ENCODE peak calls at places on chromosomes 4 and X, in five cellular contexts. One of them, this sample, is unnamed.

GRCh38 chrX:108699368-108699767 is 37.0 kb downstream of the IRS4 start:
- DNase-seq in suprapubic skin: no peak
- DNase-seq in A549: peak
- DNase-seq in NB4: peak
- DNase-seq in HepG2: peak
- DNase-seq in this sample: no peak

GRCh38 chr4:100977746-100978397 is 369.5 kb downstream of the PPP3CA start:
- DNase-seq in suprapubic skin: no peak
- DNase-seq in A549: no peak
- DNase-seq in NB4: peak
- DNase-seq in HepG2: no peak
- DNase-seq in this sample: no peak

GRCh38 chrX:38206542-38206941 is 14.1 kb downstream of the SRPX start:
- DNase-seq in suprapubic skin: no peak
- DNase-seq in A549: no peak
- DNase-seq in NB4: peak
- DNase-seq in HepG2: no peak
- DNase-seq in this sample: no peak

GRCh38 chrX:21438792-21439191 is 64.6 kb downstream of the CNKSR2 start:
- DNase-seq in suprapubic skin: no peak
- DNase-seq in A549: no peak
- DNase-seq in NB4: peak
- DNase-seq in HepG2: no peak
- DNase-seq in this sample: no peak

GRCh38 chr4:186920486-186920885 is 196.8 kb upstream of the FAT1 start:
- DNase-seq in suprapubic skin: no peak
- DNase-seq in A549: no peak
- DNase-seq in NB4: no peak
- DNase-seq in HepG2: no peak
- DNase-seq in this sample: no peak

GRCh38 chr4:42339935-42340406 is 57.3 kb upstream of the SHISA3 start:
- DNase-seq in suprapubic skin: no peak
- DNase-seq in A549: no peak
- DNase-seq in NB4: no peak
- DNase-seq in HepG2: no peak
- DNase-seq in this sample: no peak

GRCh38 chrX:9865804-9866471 is 79.7 kb downstream of the SHROOM2 start:
- DNase-seq in suprapubic skin: no peak
- DNase-seq in A549: no peak
- DNase-seq in NB4: no peak
- DNase-seq in HepG2: no peak
- DNase-seq in this sample: no peak

GRCh38 chrX:153885968-153886903 is at the start of gene L1CAM:
- DNase-seq in suprapubic skin: no peak
- DNase-seq in A549: no peak
- DNase-seq in NB4: no peak
- DNase-seq in HepG2: no peak
- DNase-seq in this sample: no peak

GRCh38 chr4:26346203-26346620 is 25.4 kb downstream of the RBPJ start:
- DNase-seq in suprapubic skin: no peak
- DNase-seq in A549: no peak
- DNase-seq in NB4: no peak
- DNase-seq in HepG2: no peak
- DNase-seq in this sample: no peak

GRCh38 chr4:2925496-2925895 is 37.7 kb downstream of the NOP14 start:
- DNase-seq in suprapubic skin: peak
- DNase-seq in A549: no peak
- DNase-seq in NB4: no peak
- DNase-seq in HepG2: no peak
- DNase-seq in this sample: peak

GRCh38 chr4:2714918-2715317 is 41.2 kb downstream of the TNIP2 start:
- DNase-seq in suprapubic skin: no peak
- DNase-seq in A549: no peak
- DNase-seq in NB4: no peak
- DNase-seq in HepG2: no peak
- DNase-seq in this sample: no peak

GRCh38 chr4:14234330-14234729 is 606.8 kb upstream of the BOD1L1 start:
- DNase-seq in suprapubic skin: no peak
- DNase-seq in A549: no peak
- DNase-seq in NB4: no peak
- DNase-seq in HepG2: no peak
- DNase-seq in this sample: no peak

GRCh38 chr4:148007789-148008188 is 275.9 kb downstream of the ARHGAP10 start:
- DNase-seq in suprapubic skin: no peak
- DNase-seq in A549: no peak
- DNase-seq in NB4: no peak
- DNase-seq in HepG2: no peak
- DNase-seq in this sample: no peak

GRCh38 chr4:109465065-109465464 is 31.4 kb downstream of the SEC24B start:
- DNase-seq in suprapubic skin: no peak
- DNase-seq in A549: no peak
- DNase-seq in NB4: no peak
- DNase-seq in HepG2: no peak
- DNase-seq in this sample: no peak

GRCh38 chr4:151418385-151418784 is 9.4 kb downstream of the FHIP1A start:
- DNase-seq in suprapubic skin: no peak
- DNase-seq in A549: no peak
- DNase-seq in NB4: no peak
- DNase-seq in HepG2: peak
- DNase-seq in this sample: no peak

GRCh38 chr4:171966356-171966755 is 153.2 kb downstream of the GALNTL6 start:
- DNase-seq in suprapubic skin: no peak
- DNase-seq in A549: no peak
- DNase-seq in NB4: no peak
- DNase-seq in HepG2: no peak
- DNase-seq in this sample: no peak

GRCh38 chrX:118596428-118596827 is 100.8 kb downstream of the DOCK11 start:
- DNase-seq in suprapubic skin: no peak
- DNase-seq in A549: no peak
- DNase-seq in NB4: no peak
- DNase-seq in HepG2: no peak
- DNase-seq in this sample: no peak

GRCh38 chr4:124337874-124338273 is 374.7 kb downstream of the ANKRD50 start:
- DNase-seq in suprapubic skin: no peak
- DNase-seq in A549: no peak
- DNase-seq in NB4: no peak
- DNase-seq in HepG2: no peak
- DNase-seq in this sample: no peak

GRCh38 chr4:73189274-73189810 is 69.3 kb downstream of the ANKRD17 start:
- DNase-seq in suprapubic skin: no peak
- DNase-seq in A549: no peak
- DNase-seq in NB4: no peak
- DNase-seq in HepG2: no peak
- DNase-seq in this sample: no peak

GRCh38 chr4:126839066-126839465 is 793.7 kb upstream of the INTU start:
- DNase-seq in suprapubic skin: no peak
- DNase-seq in A549: no peak
- DNase-seq in NB4: no peak
- DNase-seq in HepG2: no peak
- DNase-seq in this sample: no peak

GRCh38 chr4:18935956-18936355 is 914.4 kb upstream of the LCORL start:
- DNase-seq in suprapubic skin: no peak
- DNase-seq in A549: no peak
- DNase-seq in NB4: no peak
- DNase-seq in HepG2: no peak
- DNase-seq in this sample: no peak

GRCh38 chr4:85790582-85790981 is 315.6 kb downstream of the ARHGAP24 start:
- DNase-seq in suprapubic skin: no peak
- DNase-seq in A549: no peak
- DNase-seq in NB4: no peak
- DNase-seq in HepG2: no peak
- DNase-seq in this sample: no peak

GRCh38 chr4:42412251-42412650 is 15.0 kb downstream of the SHISA3 start:
- DNase-seq in suprapubic skin: no peak
- DNase-seq in A549: no peak
- DNase-seq in NB4: no peak
- DNase-seq in HepG2: no peak
- DNase-seq in this sample: no peak

GRCh38 chr4:161133877-161134276 is 1029.9 kb downstream of the FSTL5 start:
- DNase-seq in suprapubic skin: no peak
- DNase-seq in A549: no peak
- DNase-seq in NB4: no peak
- DNase-seq in HepG2: no peak
- DNase-seq in this sample: no peak

GRCh38 chr4:108425988-108426387 is 194.4 kb upstream of the RPL34 start:
- DNase-seq in suprapubic skin: no peak
- DNase-seq in A549: no peak
- DNase-seq in NB4: no peak
- DNase-seq in HepG2: no peak
- DNase-seq in this sample: no peak

DNA sequence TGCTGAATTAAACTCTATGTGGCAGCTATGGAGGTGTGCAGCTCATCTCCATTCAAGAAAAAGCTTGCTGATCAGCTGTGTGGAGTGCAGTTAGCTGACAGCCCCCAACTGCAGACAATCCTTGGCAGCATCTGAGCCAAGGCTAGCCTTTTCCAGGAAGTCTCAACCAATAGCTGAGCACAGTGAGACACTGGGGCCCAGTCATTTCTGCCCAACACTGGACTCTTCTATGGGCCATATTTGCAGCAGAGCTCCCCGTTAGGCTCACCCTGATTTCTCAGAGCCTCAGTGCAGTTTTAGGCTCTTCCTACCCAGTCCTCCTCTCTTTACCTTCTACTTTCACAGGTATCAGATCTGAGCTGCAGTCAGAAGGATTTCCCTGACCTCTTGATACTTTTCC is 12.9 kb downstream of the DDX53 start:
- DNase-seq in suprapubic skin: no peak
- DNase-seq in A549: no peak
- DNase-seq in NB4: no peak
- DNase-seq in HepG2: no peak
- DNase-seq in this sample: no peak
- H3K4me3 ChIP-seq in suprapubic skin: no peak
- H3K4me3 ChIP-seq in A549: no peak
- H3K4me3 ChIP-seq in NB4: no peak
- H3K4me3 ChIP-seq in HepG2: no peak
- H3K4me3 ChIP-seq in this sample: no peak

DNA sequence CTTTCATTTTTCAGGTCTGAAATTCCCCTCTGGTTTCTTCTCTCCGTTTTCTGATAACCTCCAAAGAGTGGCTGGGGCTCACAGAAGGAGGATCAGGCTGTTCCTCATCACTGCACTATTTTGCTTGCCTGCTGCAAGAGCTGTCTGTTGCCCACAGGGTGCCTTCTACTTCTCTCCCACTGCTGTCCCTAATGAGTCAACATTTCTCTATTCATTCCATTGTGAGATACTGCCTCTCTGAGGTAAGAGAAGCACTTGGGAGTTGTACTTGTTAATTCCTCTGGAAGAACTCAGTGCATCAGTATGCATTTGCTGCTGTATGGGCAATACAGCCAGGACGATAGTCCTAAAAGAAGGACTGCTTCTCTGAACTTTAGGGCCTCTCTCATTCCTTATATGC is 34.8 kb downstream of the CT47B1 start:
- DNase-seq in suprapubic skin: no peak
- DNase-seq in A549: no peak
- DNase-seq in NB4: peak
- DNase-seq in HepG2: no peak
- DNase-seq in this sample: no peak
- TF ChIP-seq POLR2A in suprapubic skin: no peak
- TF ChIP-seq POLR2A in A549: no peak
- TF ChIP-seq POLR2A in NB4: no peak
- TF ChIP-seq POLR2A in HepG2: no peak
- TF ChIP-seq POLR2A in this sample: no peak

GRCh38 chrX:12949205-12949926 is 25.5 kb upstream of the TMSB4X start:
- DNase-seq in suprapubic skin: no peak
- DNase-seq in A549: no peak
- DNase-seq in NB4: no peak
- DNase-seq in HepG2: no peak
- DNase-seq in this sample: no peak

GRCh38 chrX:12951590-12951965 is 23.3 kb upstream of the TMSB4X start:
- DNase-seq in suprapubic skin: no peak
- DNase-seq in A549: no peak
- DNase-seq in NB4: peak
- DNase-seq in HepG2: no peak
- DNase-seq in this sample: no peak

GRCh38 chrX:12953420-12953819 is 21.5 kb upstream of the TMSB4X start:
- DNase-seq in suprapubic skin: no peak
- DNase-seq in A549: no peak
- DNase-seq in NB4: no peak
- DNase-seq in HepG2: no peak
- DNase-seq in this sample: no peak

GRCh38 chrX:12949927-12950656 is 24.8 kb upstream of the TMSB4X start:
- DNase-seq in suprapubic skin: peak
- DNase-seq in A549: no peak
- DNase-seq in NB4: peak
- DNase-seq in HepG2: no peak
- DNase-seq in this sample: peak

GRCh38 chrX:12950851-12951589 is 23.9 kb upstream of the TMSB4X start:
- DNase-seq in suprapubic skin: no peak
- DNase-seq in A549: peak
- DNase-seq in NB4: peak
- DNase-seq in HepG2: peak
- DNase-seq in this sample: peak
- TF ChIP-seq CTCF in suprapubic skin: no peak
- TF ChIP-seq CTCF in A549: peak
- TF ChIP-seq CTCF in NB4: peak
- TF ChIP-seq CTCF in HepG2: peak
- TF ChIP-seq CTCF in this sample: peak

DNA sequence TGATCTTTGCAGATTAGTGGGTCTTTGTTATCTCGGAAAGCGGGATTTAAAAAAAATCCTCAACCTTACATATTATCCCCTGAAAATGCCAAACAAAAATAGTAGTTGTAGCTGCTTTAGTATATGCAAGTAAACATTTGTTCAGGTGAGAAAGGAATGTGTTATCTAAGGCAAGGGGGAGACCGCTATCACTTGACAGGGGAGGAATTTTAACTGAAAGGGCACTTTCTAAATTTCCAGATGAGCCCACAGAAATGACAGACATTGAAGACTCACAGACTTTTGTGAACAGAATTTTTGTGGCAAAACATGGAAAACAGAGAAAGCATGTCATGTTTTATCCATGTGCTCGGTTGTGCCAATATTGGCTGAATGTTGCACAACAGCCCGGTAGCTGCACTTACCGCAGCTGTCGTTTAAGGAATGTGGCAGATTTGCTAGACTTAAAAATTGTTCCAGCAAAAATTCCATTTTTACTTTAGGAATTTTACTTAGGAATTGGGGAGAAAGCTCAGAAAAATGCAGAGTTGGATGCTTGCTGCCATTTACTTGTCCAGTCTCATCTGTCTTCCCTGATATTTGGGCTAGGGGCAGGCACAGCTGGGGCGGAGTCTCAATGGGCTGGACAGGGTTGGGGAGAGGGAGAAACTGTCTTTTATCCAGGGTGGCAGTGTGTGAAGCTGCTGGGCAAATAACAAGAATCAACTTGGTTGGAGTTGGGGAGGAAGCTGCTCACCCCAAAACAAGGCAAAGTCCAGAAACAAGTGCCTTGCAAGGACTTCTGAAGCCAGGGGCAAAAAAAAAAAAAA is 94.6 kb upstream of the RPS6KA3 start:
- DNase-seq in suprapubic skin: no peak
- DNase-seq in A549: no peak
- DNase-seq in NB4: peak
- DNase-seq in HepG2: peak
- DNase-seq in this sample: no peak
- H3K4me3 ChIP-seq in suprapubic skin: no peak
- H3K4me3 ChIP-seq in A549: peak
- H3K4me3 ChIP-seq in NB4: no peak
- H3K4me3 ChIP-seq in HepG2: peak
- H3K4me3 ChIP-seq in this sample: no peak

This sample was measured in spleen.